ENCODE peak calls at places on chromosomes 13 and 19, in seven cellular contexts. W, P, H, I, B, Q and Y are unnamed samples.

GRCh38 chr19:29963576-29963975 is 21.5 kb downstream of the URI1 start:
- DNase-seq in Q (no peak), B (no peak), H (no peak), P (no peak), W (no peak), I (no peak), Y (no peak)

GRCh38 chr13:101397742-101398141 is 18.6 kb downstream of the NALCN start:
- DNase-seq in Q (peak), H (no peak), I (peak), B (no peak), P (no peak), W (no peak), Y (no peak)

GRCh38 chr13:107743983-107744382 is 471.4 kb downstream of the LIG4 start:
- DNase-seq in P (no peak), Q (peak), B (no peak), I (no peak), H (no peak), W (no peak), Y (peak)

GRCh38 chr13:44921931-44922758 is 67.1 kb downstream of the NUFIP1 start:
- DNase-seq in P (no peak), W (no peak), Q (peak), I (peak), H (no peak), B (no peak), Y (peak)

GRCh38 chr19:54133312-54133956 is 4.1 kb upstream of the CNOT3 start:
- DNase-seq in B (no peak), H (no peak), W (no peak), Q (peak), I (peak), P (no peak), Y (peak)

GRCh38 chr13:49020328-49020727 is 44.6 kb downstream of the FNDC3A start:
- DNase-seq in W (no peak), Q (no peak), B (no peak), H (no peak), P (no peak), I (no peak), Y (no peak)

GRCh38 chr19:15629003-15629880 is 11.5 kb upstream of the CYP4F3 start:
- DNase-seq in W (peak), P (peak), B (peak), Q (peak), H (peak), I (peak), Y (no peak)

GRCh38 chr13:108268713-108269112 is 805 bp upstream of the TNFSF13B start:
- DNase-seq in H (no peak), I (no peak), Q (no peak), W (no peak), P (no peak), B (no peak), Y (no peak)

GRCh38 chr19:33438016-33438671 is 64.6 kb downstream of the CEBPG start:
- DNase-seq in I (peak), W (no peak), B (peak), H (no peak), Q (peak), P (no peak), Y (peak)

GRCh38 chr19:47243776-47244547 is 12.4 kb upstream of the CCDC9 start:
- DNase-seq in H (peak), W (peak), Q (peak), B (peak), P (peak), I (peak), Y (peak)

GRCh38 chr19:13807421-13808021 is 12.3 kb downstream of the ZSWIM4 start:
- DNase-seq in P (no peak), B (no peak), Q (no peak), W (no peak), H (no peak), I (no peak), Y (no peak)

GRCh38 chr13:50170447-50171037 is 155.3 kb downstream of the KCNRG start:
- DNase-seq in H (no peak), W (no peak), Q (peak), P (no peak), B (no peak), I (peak), Y (no peak)

GRCh38 chr19:37902668-37903067 is 3.7 kb downstream of the WDR87 start:
- DNase-seq in P (peak), Q (peak), W (peak), I (peak), B (peak), H (peak), Y (peak)

GRCh38 chr13:93226623-93227279 is at the start of gene GPC6:
- DNase-seq in I (peak), H (peak), B (peak), W (no peak), P (no peak), Q (peak), Y (peak)

GRCh38 chr19:13366529-13367143 is 139.6 kb downstream of the CACNA1A start:
- DNase-seq in I (peak), B (no peak), Q (peak), P (no peak), H (peak), W (no peak), Y (peak)

GRCh38 chr19:1363599-1363998 is 20.1 kb upstream of the NDUFS7 start:
- DNase-seq in Q (no peak), I (no peak), H (no peak), B (no peak), P (peak), W (no peak), Y (no peak)

GRCh38 chr19:873084-874019 is 13.9 kb downstream of the CFD start:
- DNase-seq in B (no peak), I (peak), P (peak), H (peak), W (peak), Q (peak), Y (peak)

GRCh38 chr13:24183741-24184182 is 23.2 kb downstream of the SPATA13 start:
- DNase-seq in B (no peak), H (no peak), Q (no peak), P (no peak), W (no peak), I (no peak), Y (no peak)

GRCh38 chr19:54206030-54206830 is 5.6 kb downstream of the RPS9 start:
- DNase-seq in W (no peak), H (no peak), B (no peak), Q (no peak), P (no peak), I (no peak), Y (no peak)

GRCh38 chr13:106573279-106573831 is 5.4 kb upstream of the ARGLU1 start:
- DNase-seq in I (peak), W (no peak), B (no peak), P (no peak), H (no peak), Q (peak), Y (peak)

GRCh38 chr13:102508411-102508810 is 88.4 kb upstream of the TPP2 start:
- DNase-seq in B (no peak), Q (no peak), W (no peak), P (no peak), H (no peak), I (no peak), Y (no peak)

GRCh38 chr19:19279853-19280252 is 6.8 kb upstream of the TM6SF2 start:
- DNase-seq in I (no peak), P (no peak), H (no peak), B (no peak), Q (no peak), W (no peak), Y (no peak)

GRCh38 chr13:41211062-41211461 is 16.7 kb upstream of the KBTBD7 start:
- DNase-seq in Q (no peak), B (no peak), I (no peak), P (no peak), H (no peak), W (no peak), Y (no peak)

GRCh38 chr13:79070343-79070974 is 335.6 kb downstream of the RBM26 start:
- DNase-seq in I (no peak), W (no peak), H (no peak), P (no peak), B (no peak), Q (no peak), Y (no peak)

GRCh38 chr13:41547253-41548000 is 90.1 kb downstream of the RGCC start:
- DNase-seq in I (no peak), B (peak), W (no peak), P (no peak), H (no peak), Q (peak), Y (no peak)

GRCh38 chr13:74889321-74889720 is 592.6 kb downstream of the TBC1D4 start:
- DNase-seq in B (no peak), Q (no peak), H (no peak), I (no peak), P (no peak), W (no peak), Y (peak)

GRCh38 chr19:13425151-13425550 is 81.1 kb downstream of the CACNA1A start:
- DNase-seq in I (no peak), W (no peak), B (no peak), P (no peak), H (no peak), Q (no peak), Y (no peak)

GRCh38 chr13:108961542-108962125 is 332.2 kb downstream of the MYO16 start:
- DNase-seq in W (no peak), Q (peak), B (no peak), I (peak), H (peak), P (peak), Y (peak)

GRCh38 chr19:16496613-16496983 is 404 bp downstream of the C19orf44 start:
- DNase-seq in I (peak), Q (peak), B (peak), H (no peak), P (no peak), W (no peak), Y (no peak)

GRCh38 chr19:34336781-34337271 is 28.2 kb upstream of the GPI start:
- DNase-seq in Q (peak), H (peak), P (peak), B (no peak), I (peak), W (peak), Y (peak)

GRCh38 chr19:14450876-14451275 is 17.8 kb downstream of the PKN1 start:
- DNase-seq in P (no peak), B (no peak), H (no peak), Q (no peak), W (no peak), I (no peak), Y (no peak)

GRCh38 chr13:24680258-24680920 is at the start of gene ATP12A:
- DNase-seq in Q (no peak), W (peak), P (peak), B (no peak), I (no peak), H (peak), Y (no peak)

GRCh38 chr13:34156841-34157365 is 339.0 kb downstream of the RFC3 start:
- DNase-seq in W (no peak), Q (peak), H (peak), B (peak), P (no peak), I (peak), Y (peak)

GRCh38 chr13:44679602-44680001 is 103.5 kb upstream of the TSC22D1 start:
- DNase-seq in P (no peak), Q (no peak), I (no peak), W (no peak), B (no peak), H (no peak), Y (no peak)

GRCh38 chr19:6412111-6412999 is 12.3 kb downstream of the KHSRP start:
- DNase-seq in H (peak), P (peak), I (peak), Q (no peak), W (no peak), B (no peak), Y (peak)